ENCODE peak calls at places on chromosomes 11 and 22, in seven cellular contexts. One of them, this sample, is unnamed.

GRCh38 chr11:134615041-134615615 is 203.1 kb upstream of the B3GAT1 start:
- DNase-seq in AG04450: no peak
- DNase-seq in brain microvascular endothelial cell: no peak
- DNase-seq in GM23338: no peak
- DNase-seq in cardiac muscle cell: no peak
- DNase-seq in SK-N-SH: no peak
- DNase-seq in heart left ventricle: no peak
- DNase-seq in this sample: no peak

GRCh38 chr22:49961601-49962011 is 1.0 kb downstream of the PIM3 start:
- DNase-seq in AG04450: no peak
- DNase-seq in heart left ventricle: peak
- DNase-seq in GM23338: peak
- DNase-seq in brain microvascular endothelial cell: no peak
- DNase-seq in cardiac muscle cell: peak
- DNase-seq in SK-N-SH: no peak
- DNase-seq in this sample: no peak

GRCh38 chr22:50082197-50082715 is 3.0 kb downstream of the MLC1 start:
- DNase-seq in SK-N-SH: peak
- DNase-seq in heart left ventricle: no peak
- DNase-seq in brain microvascular endothelial cell: no peak
- DNase-seq in cardiac muscle cell: no peak
- DNase-seq in AG04450: no peak
- DNase-seq in GM23338: no peak
- DNase-seq in this sample: no peak

GRCh38 chr11:60018058-60018457 is 1.1 kb downstream of the OOSP4B start:
- DNase-seq in SK-N-SH: no peak
- DNase-seq in AG04450: no peak
- DNase-seq in heart left ventricle: no peak
- DNase-seq in brain microvascular endothelial cell: no peak
- DNase-seq in GM23338: peak
- DNase-seq in cardiac muscle cell: no peak
- DNase-seq in this sample: no peak

GRCh38 chr11:111148953-111149352 is 96.6 kb upstream of the POU2AF2 start:
- DNase-seq in heart left ventricle: no peak
- DNase-seq in SK-N-SH: peak
- DNase-seq in GM23338: no peak
- DNase-seq in brain microvascular endothelial cell: no peak
- DNase-seq in AG04450: no peak
- DNase-seq in cardiac muscle cell: peak
- DNase-seq in this sample: no peak

GRCh38 chr11:133930767-133931448 is 25.9 kb downstream of the IGSF9B start:
- DNase-seq in brain microvascular endothelial cell: no peak
- DNase-seq in GM23338: peak
- DNase-seq in heart left ventricle: no peak
- DNase-seq in cardiac muscle cell: no peak
- DNase-seq in AG04450: no peak
- DNase-seq in SK-N-SH: no peak
- DNase-seq in this sample: no peak

GRCh38 chr22:46638601-46639431 is 18.6 kb downstream of the GRAMD4 start:
- DNase-seq in cardiac muscle cell: peak
- DNase-seq in AG04450: no peak
- DNase-seq in GM23338: no peak
- DNase-seq in brain microvascular endothelial cell: peak
- DNase-seq in SK-N-SH: no peak
- DNase-seq in heart left ventricle: peak
- DNase-seq in this sample: peak

GRCh38 chr22:36249160-36249559 is 3.8 kb upstream of the APOL1 start:
- DNase-seq in heart left ventricle: no peak
- DNase-seq in GM23338: no peak
- DNase-seq in brain microvascular endothelial cell: no peak
- DNase-seq in cardiac muscle cell: no peak
- DNase-seq in AG04450: no peak
- DNase-seq in SK-N-SH: no peak
- DNase-seq in this sample: no peak

GRCh38 chr11:116193321-116194114 is 579.3 kb downstream of the BUD13 start:
- DNase-seq in brain microvascular endothelial cell: peak
- DNase-seq in heart left ventricle: no peak
- DNase-seq in GM23338: peak
- DNase-seq in AG04450: peak
- DNase-seq in cardiac muscle cell: peak
- DNase-seq in SK-N-SH: peak
- DNase-seq in this sample: peak

GRCh38 chr22:30813936-30814335 is 119.3 kb downstream of the OSBP2 start:
- DNase-seq in brain microvascular endothelial cell: no peak
- DNase-seq in AG04450: no peak
- DNase-seq in heart left ventricle: no peak
- DNase-seq in GM23338: no peak
- DNase-seq in SK-N-SH: no peak
- DNase-seq in cardiac muscle cell: no peak
- DNase-seq in this sample: no peak

GRCh38 chr22:47154621-47155081 is 392.2 kb downstream of the TBC1D22A start:
- DNase-seq in cardiac muscle cell: peak
- DNase-seq in heart left ventricle: peak
- DNase-seq in GM23338: no peak
- DNase-seq in brain microvascular endothelial cell: no peak
- DNase-seq in AG04450: peak
- DNase-seq in SK-N-SH: peak
- DNase-seq in this sample: peak

GRCh38 chr11:46290598-46291309 is 13.3 kb downstream of the CREB3L1 start:
- DNase-seq in brain microvascular endothelial cell: peak
- DNase-seq in AG04450: peak
- DNase-seq in heart left ventricle: peak
- DNase-seq in GM23338: peak
- DNase-seq in cardiac muscle cell: peak
- DNase-seq in SK-N-SH: peak
- DNase-seq in this sample: peak

GRCh38 chr11:6457581-6458320 is 16.0 kb downstream of the TRIM3 start:
- DNase-seq in SK-N-SH: no peak
- DNase-seq in GM23338: no peak
- DNase-seq in heart left ventricle: no peak
- DNase-seq in cardiac muscle cell: no peak
- DNase-seq in AG04450: no peak
- DNase-seq in brain microvascular endothelial cell: no peak
- DNase-seq in this sample: no peak

GRCh38 chr11:4677948-4678347 is 19.7 kb downstream of the OR51E2 start:
- DNase-seq in AG04450: no peak
- DNase-seq in cardiac muscle cell: no peak
- DNase-seq in SK-N-SH: no peak
- DNase-seq in heart left ventricle: no peak
- DNase-seq in brain microvascular endothelial cell: no peak
- DNase-seq in GM23338: no peak
- DNase-seq in this sample: no peak

GRCh38 chr11:106156290-106156937 is 79.0 kb downstream of the AASDHPPT start:
- DNase-seq in AG04450: peak
- DNase-seq in SK-N-SH: peak
- DNase-seq in heart left ventricle: no peak
- DNase-seq in brain microvascular endothelial cell: peak
- DNase-seq in GM23338: peak
- DNase-seq in cardiac muscle cell: peak
- DNase-seq in this sample: peak

GRCh38 chr11:75313457-75314272 is 37.8 kb downstream of the ARRB1 start:
- DNase-seq in GM23338: no peak
- DNase-seq in cardiac muscle cell: peak
- DNase-seq in SK-N-SH: no peak
- DNase-seq in AG04450: no peak
- DNase-seq in brain microvascular endothelial cell: peak
- DNase-seq in heart left ventricle: peak
- DNase-seq in this sample: peak

GRCh38 chr11:72326151-72326842 is 82.3 kb upstream of the PHOX2A start:
- DNase-seq in SK-N-SH: peak
- DNase-seq in GM23338: no peak
- DNase-seq in heart left ventricle: no peak
- DNase-seq in brain microvascular endothelial cell: peak
- DNase-seq in AG04450: no peak
- DNase-seq in cardiac muscle cell: peak
- DNase-seq in this sample: no peak

DNA sequence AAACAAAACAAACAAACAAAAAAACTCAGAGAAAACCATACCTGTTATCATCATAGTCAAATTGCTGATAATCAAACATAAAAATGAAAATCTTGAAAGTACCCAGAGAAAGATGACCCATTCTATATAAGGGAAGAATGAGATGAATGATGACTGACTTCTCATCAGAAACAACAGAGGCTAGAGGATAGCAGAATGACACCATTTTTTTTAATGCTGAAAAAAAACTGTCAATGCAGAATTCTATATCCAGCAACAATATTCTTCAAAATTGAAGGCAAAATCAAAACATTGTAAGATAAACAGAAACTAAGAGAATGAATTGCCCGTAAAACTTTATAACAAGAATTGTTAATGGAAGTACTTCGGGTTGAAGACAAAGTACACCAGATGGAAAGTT is 122.1 kb downstream of the ENTHD1 start:
- DNase-seq in cardiac muscle cell: no peak
- DNase-seq in heart left ventricle: no peak
- DNase-seq in brain microvascular endothelial cell: no peak
- DNase-seq in SK-N-SH: no peak
- DNase-seq in GM23338: no peak
- DNase-seq in AG04450: no peak
- DNase-seq in this sample: no peak
- H3K27ac ChIP-seq in cardiac muscle cell: no peak
- H3K27ac ChIP-seq in heart left ventricle: no peak
- H3K27ac ChIP-seq in brain microvascular endothelial cell: no peak
- H3K27ac ChIP-seq in SK-N-SH: no peak
- H3K27ac ChIP-seq in GM23338: no peak
- H3K27ac ChIP-seq in AG04450: no peak
- H3K27ac ChIP-seq in this sample: no peak

GRCh38 chr11:114915871-114916270 is 237.5 kb downstream of the NXPE2 start:
- DNase-seq in brain microvascular endothelial cell: no peak
- DNase-seq in SK-N-SH: no peak
- DNase-seq in cardiac muscle cell: no peak
- DNase-seq in heart left ventricle: no peak
- DNase-seq in GM23338: no peak
- DNase-seq in AG04450: no peak
- DNase-seq in this sample: no peak

GRCh38 chr11:114916406-114916805 is 238.1 kb downstream of the NXPE2 start:
- DNase-seq in GM23338: no peak
- DNase-seq in SK-N-SH: peak
- DNase-seq in brain microvascular endothelial cell: no peak
- DNase-seq in heart left ventricle: no peak
- DNase-seq in cardiac muscle cell: no peak
- DNase-seq in AG04450: no peak
- DNase-seq in this sample: no peak

GRCh38 chr11:114914231-114915005 is 236.1 kb downstream of the NXPE2 start:
- DNase-seq in GM23338: no peak
- DNase-seq in heart left ventricle: no peak
- DNase-seq in SK-N-SH: no peak
- DNase-seq in brain microvascular endothelial cell: no peak
- DNase-seq in cardiac muscle cell: no peak
- DNase-seq in AG04450: no peak
- DNase-seq in this sample: no peak

GRCh38 chr11:114909866-114910265 is 231.5 kb downstream of the NXPE2 start:
- DNase-seq in heart left ventricle: no peak
- DNase-seq in brain microvascular endothelial cell: no peak
- DNase-seq in GM23338: peak
- DNase-seq in AG04450: no peak
- DNase-seq in cardiac muscle cell: no peak
- DNase-seq in SK-N-SH: no peak
- DNase-seq in this sample: no peak

DNA sequence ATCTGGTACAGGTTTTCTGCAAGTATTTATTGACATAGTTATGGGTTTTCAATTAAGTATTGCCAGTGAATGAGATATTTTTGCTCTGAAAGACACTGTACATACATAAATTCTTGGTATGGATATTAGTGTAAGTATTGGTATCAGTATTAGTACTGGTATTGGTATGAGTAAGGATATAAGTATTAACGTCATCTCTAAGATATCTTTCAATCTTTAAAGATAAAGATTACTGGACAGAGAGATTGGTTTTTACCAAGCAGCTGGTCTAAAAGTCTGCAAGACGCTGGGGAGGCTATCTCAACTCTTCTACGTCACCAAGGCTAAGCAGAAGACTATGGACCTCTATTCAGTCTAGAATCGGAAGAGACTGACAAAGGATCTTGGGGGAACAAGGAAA is 234.5 kb downstream of the NXPE2 start:
- DNase-seq in heart left ventricle: no peak
- DNase-seq in AG04450: no peak
- DNase-seq in GM23338: no peak
- DNase-seq in SK-N-SH: no peak
- DNase-seq in brain microvascular endothelial cell: no peak
- DNase-seq in cardiac muscle cell: no peak
- DNase-seq in this sample: no peak
- H3K4me3 ChIP-seq in heart left ventricle: no peak
- H3K4me3 ChIP-seq in AG04450: no peak
- H3K4me3 ChIP-seq in GM23338: no peak
- H3K4me3 ChIP-seq in SK-N-SH: no peak
- H3K4me3 ChIP-seq in brain microvascular endothelial cell: no peak
- H3K4me3 ChIP-seq in cardiac muscle cell: no peak
- H3K4me3 ChIP-seq in this sample: no peak

DNA sequence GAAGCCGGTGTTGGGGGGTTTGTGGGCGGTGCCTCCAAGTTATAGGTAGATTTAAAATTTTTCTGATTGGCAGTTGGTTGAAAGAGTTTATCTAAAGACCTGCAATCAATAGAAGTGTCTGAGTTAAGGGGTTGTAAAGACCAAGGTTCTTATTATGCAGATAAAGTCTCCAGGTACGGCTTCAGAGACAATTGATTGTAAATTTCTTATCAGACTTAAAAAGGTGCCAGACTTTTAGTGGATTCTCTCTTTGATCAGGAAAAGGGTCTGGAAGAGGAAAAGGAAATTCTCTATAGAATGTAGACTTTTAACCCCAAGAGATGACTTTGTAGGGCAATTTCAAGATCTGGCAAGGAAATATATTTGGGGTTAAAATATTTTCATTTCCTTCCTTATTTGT is 25.2 kb downstream of the CLMP start:
- DNase-seq in AG04450: no peak
- DNase-seq in GM23338: no peak
- DNase-seq in brain microvascular endothelial cell: no peak
- DNase-seq in SK-N-SH: no peak
- DNase-seq in heart left ventricle: no peak
- DNase-seq in cardiac muscle cell: no peak
- DNase-seq in this sample: no peak
- H3K27ac ChIP-seq in AG04450: no peak
- H3K27ac ChIP-seq in GM23338: no peak
- H3K27ac ChIP-seq in brain microvascular endothelial cell: no peak
- H3K27ac ChIP-seq in SK-N-SH: no peak
- H3K27ac ChIP-seq in heart left ventricle: no peak
- H3K27ac ChIP-seq in cardiac muscle cell: no peak
- H3K27ac ChIP-seq in this sample: no peak

DNA sequence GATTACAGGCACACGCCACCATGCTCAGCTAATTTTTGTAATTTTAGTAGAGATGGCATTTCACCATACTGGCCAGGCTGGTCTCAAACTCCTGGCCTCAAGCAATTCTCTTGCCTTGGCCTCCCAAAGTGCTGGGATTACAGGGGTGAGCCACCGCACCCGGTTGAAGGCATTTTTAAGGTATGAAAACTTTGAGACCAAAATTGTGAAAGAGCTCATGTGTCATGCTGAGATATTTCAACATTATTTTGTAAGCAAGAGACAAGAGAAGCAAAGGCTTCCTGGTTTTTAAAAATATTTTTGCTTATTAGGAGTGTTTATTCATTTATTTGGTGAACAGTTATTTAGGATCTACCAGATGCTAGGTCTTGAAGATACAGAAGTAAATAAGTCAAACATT is 6.8 kb downstream of the NHERF4 start:
- DNase-seq in SK-N-SH: no peak
- DNase-seq in cardiac muscle cell: peak
- DNase-seq in GM23338: no peak
- DNase-seq in brain microvascular endothelial cell: no peak
- DNase-seq in AG04450: no peak
- DNase-seq in heart left ventricle: no peak
- DNase-seq in this sample: no peak
- H3K4me3 ChIP-seq in SK-N-SH: no peak
- H3K4me3 ChIP-seq in cardiac muscle cell: no peak
- H3K4me3 ChIP-seq in GM23338: no peak
- H3K4me3 ChIP-seq in brain microvascular endothelial cell: no peak
- H3K4me3 ChIP-seq in AG04450: no peak
- H3K4me3 ChIP-seq in heart left ventricle: no peak
- H3K4me3 ChIP-seq in this sample: no peak

GRCh38 chr22:27788889-27789288 is 12.7 kb downstream of the MN1 start:
- DNase-seq in GM23338: no peak
- DNase-seq in AG04450: no peak
- DNase-seq in brain microvascular endothelial cell: no peak
- DNase-seq in heart left ventricle: no peak
- DNase-seq in cardiac muscle cell: no peak
- DNase-seq in SK-N-SH: no peak
- DNase-seq in this sample: no peak
- H3K27ac ChIP-seq in GM23338: no peak
- H3K27ac ChIP-seq in AG04450: no peak
- H3K27ac ChIP-seq in brain microvascular endothelial cell: no peak
- H3K27ac ChIP-seq in heart left ventricle: no peak
- H3K27ac ChIP-seq in cardiac muscle cell: no peak
- H3K27ac ChIP-seq in SK-N-SH: no peak
- H3K27ac ChIP-seq in this sample: no peak

This sample was measured in body of pancreas.